ENCODE peak calls at places on chromosomes 12 and 14, in six cellular contexts. D, F, G, X, J and P are unnamed samples.
A peak's percentile ranks its signal among the peaks of the same experiment; 100 is the strongest.

GRCh38 chr12:89663577-89664357 is 44.9 kb downstream of the ATP2B1 start:
- DNase-seq in D (no peak), F (no peak), G (no peak), X (peak; percentile 37), J (peak; percentile 9), P (no peak)

GRCh38 chr14:34059925-34060746 is 109.3 kb upstream of the EGLN3 start:
- DNase-seq in D (peak; percentile 85), F (no peak), G (peak; percentile 79), X (no peak), J (peak; percentile 46), P (peak; percentile 71)

GRCh38 chr12:62995097-62995496 is 60.1 kb upstream of the PPM1H start:
- DNase-seq in D (no peak), F (no peak), G (no peak), X (no peak), J (no peak), P (no peak)

GRCh38 chr12:29113101-29113500 is 36.0 kb upstream of the FAR2 start:
- DNase-seq in D (no peak), F (no peak), G (no peak), X (no peak), J (no peak), P (no peak)

GRCh38 chr12:50246873-50247612 is 36.3 kb downstream of the LIMA1 start:
- DNase-seq in D (peak; percentile 80), F (peak; percentile 93), G (no peak), X (peak; percentile 62), J (no peak), P (no peak)

GRCh38 chr14:58749066-58749669 is 111.4 kb downstream of the DACT1 start:
- DNase-seq in D (peak; percentile 51), F (no peak), G (no peak), X (peak; percentile 86), J (no peak), P (peak; percentile 6)

GRCh38 chr14:105093426-105094192 is 28.4 kb upstream of the GPR132 start:
- DNase-seq in D (peak; percentile 83), F (no peak), G (peak; percentile 92), X (peak; percentile 43), J (peak; percentile 89), P (peak; percentile 94)

GRCh38 chr12:93624595-93625294 is 52.3 kb downstream of the SOCS2 start:
- DNase-seq in D (no peak), F (no peak), G (no peak), X (peak; percentile 63), J (no peak), P (no peak)

GRCh38 chr12:79737875-79738718 is 47.3 kb upstream of the PAWR start:
- DNase-seq in D (peak; percentile 42), F (no peak), G (no peak), X (peak; percentile 16), J (peak; percentile 6), P (peak; percentile 10)

GRCh38 chr14:73623504-73623903 is 11.2 kb downstream of the ACOT6 start:
- DNase-seq in D (no peak), F (no peak), G (no peak), X (no peak), J (no peak), P (no peak)

GRCh38 chr12:50317198-50317597 is 33.9 kb upstream of the LIMA1 start:
- DNase-seq in D (no peak), F (no peak), G (no peak), X (no peak), J (no peak), P (no peak)

GRCh38 chr14:20751963-20752562 is 6.4 kb downstream of the EDDM3A start:
- DNase-seq in D (no peak), F (no peak), G (no peak), X (no peak), J (no peak), P (no peak)

GRCh38 chr12:69431604-69432222 is 38.5 kb upstream of the FRS2 start:
- DNase-seq in D (no peak), F (no peak), G (no peak), X (no peak), J (no peak), P (no peak)

GRCh38 chr12:87112946-87113345 is 856.8 kb upstream of the MGAT4C start:
- DNase-seq in D (no peak), F (no peak), G (no peak), X (no peak), J (no peak), P (no peak)

GRCh38 chr12:130566446-130567155 is 149.5 kb downstream of the RIMBP2 start:
- DNase-seq in D (no peak), F (no peak), G (no peak), X (no peak), J (no peak), P (no peak)

GRCh38 chr12:130563322-130563721 is 152.8 kb downstream of the RIMBP2 start:
- DNase-seq in D (no peak), F (no peak), G (no peak), X (no peak), J (no peak), P (no peak)

GRCh38 chr12:130562711-130563110 is 153.4 kb downstream of the RIMBP2 start:
- DNase-seq in D (no peak), F (no peak), G (no peak), X (no peak), J (no peak), P (no peak)

GRCh38 chr12:130568041-130568440 is 148.1 kb downstream of the RIMBP2 start:
- DNase-seq in D (no peak), F (no peak), G (no peak), X (no peak), J (no peak), P (no peak)

DNA sequence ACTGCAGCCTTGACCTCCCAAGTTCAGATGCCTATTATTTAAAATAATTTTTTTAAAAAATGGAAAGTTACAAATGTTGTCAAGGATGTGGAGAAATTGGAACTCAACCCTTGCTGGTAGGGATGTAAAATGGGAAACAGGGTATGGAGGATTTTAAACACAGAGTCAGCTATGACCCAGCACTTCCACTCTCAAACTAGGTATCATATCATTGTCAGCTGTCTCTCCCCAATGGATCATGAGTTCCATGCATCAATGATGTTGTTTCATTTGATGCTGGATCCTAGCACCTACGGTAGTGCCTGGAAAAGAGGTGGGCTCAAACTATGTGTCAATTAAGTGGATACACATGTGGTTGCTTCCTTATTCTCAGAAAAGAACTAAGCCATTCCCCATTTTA is 150.9 kb downstream of the RIMBP2 start:
- DNase-seq in D (no peak), F (no peak), G (no peak), X (no peak), J (no peak), P (no peak)
- TF ChIP-seq POLR2AphosphoS5 in D (no peak), F (no peak), G (no peak), X (no peak), J (no peak), P (no peak)

DNA sequence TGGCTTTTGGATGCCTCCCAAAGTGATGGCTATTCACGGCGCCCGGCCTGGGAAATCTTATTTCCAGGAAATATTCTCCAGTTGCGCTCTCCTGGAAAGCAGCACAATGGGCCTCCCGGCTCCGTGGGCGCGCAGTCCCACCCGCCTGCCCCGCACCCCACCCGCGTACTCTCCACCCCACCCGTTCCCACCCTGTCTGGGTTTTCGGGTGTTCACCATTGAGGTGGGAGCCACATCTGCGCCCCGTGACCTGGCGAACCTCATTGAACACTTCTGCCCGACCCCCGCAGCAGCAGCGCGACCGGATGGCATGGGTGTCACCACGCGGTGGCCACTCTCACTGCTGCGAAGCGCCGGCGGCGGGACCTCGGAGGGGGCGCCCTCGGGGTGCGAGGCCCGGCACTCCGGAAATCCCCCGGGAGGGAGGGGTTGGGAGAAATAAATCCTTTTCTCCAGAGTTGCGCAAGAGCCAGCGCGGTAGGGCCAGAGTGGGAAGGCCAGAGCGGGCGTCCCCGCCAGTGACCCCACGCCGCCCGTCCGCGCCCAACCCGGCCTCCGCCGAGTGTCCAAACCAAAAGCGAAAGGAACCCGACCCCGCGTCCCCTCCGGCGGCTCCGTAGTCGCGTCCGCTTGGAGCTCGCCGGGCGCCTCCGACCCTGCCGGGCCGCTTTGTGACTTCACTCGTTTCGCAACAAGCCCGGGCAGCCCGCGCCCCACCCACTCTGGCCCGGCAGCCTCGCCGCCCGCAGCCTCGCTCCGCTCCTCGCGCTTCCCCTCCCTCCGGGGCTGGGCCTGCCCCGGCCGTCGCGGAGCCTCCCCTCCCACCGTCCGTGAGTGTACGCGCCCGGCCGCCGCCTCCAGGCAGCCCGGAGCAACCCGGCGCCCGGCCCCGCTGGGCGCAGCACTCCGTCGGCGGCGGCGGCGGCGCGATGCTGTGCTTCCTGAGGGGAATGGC is at the start of gene DRAM1:
- DNase-seq in D (peak; percentile 94), F (peak; percentile 92), G (peak; percentile 85), X (no peak), J (peak; percentile 66), P (peak; percentile 68)
- TF ChIP-seq POLR2A in D (peak; percentile 53), F (peak; percentile 41), G (peak; percentile 41), X (peak; percentile 89), J (peak; percentile 89), P (peak; percentile 85)

GRCh38 chr12:122399592-122400373 is 22.7 kb downstream of the CLIP1 start:
- DNase-seq in D (peak; percentile 75), F (peak; percentile 91), G (peak; percentile 60), X (no peak), J (no peak), P (peak; percentile 45)

GRCh38 chr12:122406701-122407154 is 15.7 kb downstream of the CLIP1 start:
- DNase-seq in D (no peak), F (no peak), G (no peak), X (no peak), J (no peak), P (no peak)

GRCh38 chr12:122402264-122402663 is 20.2 kb downstream of the CLIP1 start:
- DNase-seq in D (no peak), F (no peak), G (no peak), X (no peak), J (no peak), P (no peak)

GRCh38 chr12:122403831-122404230 is 18.6 kb downstream of the CLIP1 start:
- DNase-seq in D (no peak), F (no peak), G (no peak), X (no peak), J (no peak), P (no peak)

GRCh38 chr12:122403115-122403770 is 19.2 kb downstream of the CLIP1 start:
- DNase-seq in D (no peak), F (no peak), G (no peak), X (no peak), J (no peak), P (peak; percentile 19)
- TF ChIP-seq POLR2AphosphoS5 in D (no peak), F (no peak), G (no peak), X (no peak), J (no peak), P (no peak)

GRCh38 chr14:89125216-89125615 is 291.8 kb downstream of the FOXN3 start:
- DNase-seq in D (no peak), F (no peak), G (no peak), X (no peak), J (no peak), P (no peak)

GRCh38 chr14:89128616-89129015 is 288.4 kb downstream of the FOXN3 start:
- DNase-seq in D (no peak), F (no peak), G (no peak), X (no peak), J (no peak), P (no peak)

GRCh38 chr14:89123851-89124250 is 293.2 kb downstream of the FOXN3 start:
- DNase-seq in D (no peak), F (no peak), G (no peak), X (no peak), J (no peak), P (no peak)

GRCh38 chr14:89129570-89129969 is 287.5 kb downstream of the FOXN3 start:
- DNase-seq in D (no peak), F (no peak), G (no peak), X (no peak), J (no peak), P (no peak)

DNA sequence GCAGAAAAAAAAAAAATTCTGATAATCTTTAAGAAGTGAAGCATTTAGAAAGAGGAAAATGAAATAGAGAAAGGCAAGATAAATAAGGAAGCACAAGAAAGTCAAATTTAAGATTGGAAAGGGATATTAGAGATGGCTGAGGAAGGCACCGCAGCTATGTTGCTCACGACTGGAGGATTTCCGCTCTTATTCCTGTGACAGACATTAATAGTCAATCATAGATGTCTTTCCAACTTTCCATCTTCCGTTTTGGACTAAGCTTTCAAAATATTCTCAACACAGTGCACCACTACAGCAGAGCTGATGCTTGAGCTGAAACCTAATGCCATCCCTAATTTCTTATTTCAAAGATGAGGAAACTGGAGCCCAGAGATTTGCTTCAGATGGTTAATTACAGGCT is 290.6 kb downstream of the FOXN3 start:
- DNase-seq in D (no peak), F (no peak), G (no peak), X (no peak), J (no peak), P (no peak)
- TF ChIP-seq POLR2A in D (no peak), F (no peak), G (no peak), X (no peak), J (no peak), P (no peak)